ENCODE peak calls at places on chromosome 15, in six cellular contexts. V is astrocyte of the spinal cord, F is uterus, J is KG1, L is fibroblast of lung, R is T47D. D is an unnamed sample.

GRCh38 chr15:100687532-100688215 is 85.3 kb downstream of the ASB7 start:
- DNase-seq in V (peak), F (peak), J (no peak), L (peak), R (no peak), D (peak)

GRCh38 chr15:62240697-62241096 is 75.6 kb upstream of the C2CD4B start:
- DNase-seq in V (no peak), F (no peak), J (no peak), L (no peak), R (no peak), D (no peak)

GRCh38 chr15:36133686-36134085 is 445.7 kb upstream of the CDIN1 start:
- DNase-seq in V (no peak), F (no peak), J (no peak), L (peak), R (no peak), D (no peak)

GRCh38 chr15:82621970-82622369 is 25.2 kb downstream of the CPEB1 start:
- DNase-seq in V (no peak), F (no peak), J (no peak), L (no peak), R (no peak), D (no peak)

GRCh38 chr15:75720297-75720696 is 7.6 kb upstream of the CSPG4 start:
- DNase-seq in V (no peak), F (no peak), J (no peak), L (no peak), R (no peak), D (no peak)

GRCh38 chr15:45177285-45177684 is 10.5 kb downstream of the SHF start:
- DNase-seq in V (no peak), F (no peak), J (no peak), L (no peak), R (no peak), D (no peak)

GRCh38 chr15:20352241-20353200 is 189.1 kb downstream of the GOLGA6L6 start:
- DNase-seq in V (no peak), F (no peak), J (no peak), L (no peak), R (no peak), D (no peak)

GRCh38 chr15:40137011-40137906 is 23.6 kb upstream of the BUB1B start:
- DNase-seq in V (no peak), F (no peak), J (no peak), L (no peak), R (no peak), D (peak)

GRCh38 chr15:85477730-85478129 is 97.3 kb downstream of the AKAP13 start:
- DNase-seq in V (peak), F (no peak), J (no peak), L (peak), R (no peak), D (peak)

GRCh38 chr15:59438891-59439290 is 905 bp downstream of the FAM81A start:
- DNase-seq in V (no peak), F (peak), J (no peak), L (no peak), R (no peak), D (peak)

GRCh38 chr15:71411538-71412482 is 296.5 kb downstream of the THSD4 start:
- DNase-seq in V (peak), F (peak), J (no peak), L (peak), R (no peak), D (peak)

GRCh38 chr15:77825143-77825542 is 192.4 kb upstream of the LINGO1 start:
- DNase-seq in V (no peak), F (no peak), J (no peak), L (no peak), R (no peak), D (no peak)

GRCh38 chr15:68783226-68784054 is 37.3 kb downstream of the ANP32A start:
- DNase-seq in V (no peak), F (no peak), J (no peak), L (no peak), R (peak), D (peak)

GRCh38 chr15:49036650-49037545 is 9.3 kb downstream of the SECISBP2L start:
- DNase-seq in V (peak), F (no peak), J (no peak), L (peak), R (no peak), D (peak)

GRCh38 chr15:74193305-74193718 is 9.3 kb downstream of the STRA6 start:
- DNase-seq in V (peak), F (no peak), J (no peak), L (peak), R (no peak), D (peak)

GRCh38 chr15:101114610-101115009 is 137.2 kb downstream of the CHSY1 start:
- DNase-seq in V (no peak), F (no peak), J (no peak), L (no peak), R (no peak), D (no peak)

GRCh38 chr15:84631706-84632272 is 22.3 kb downstream of the WDR73 start:
- DNase-seq in V (no peak), F (no peak), J (no peak), L (no peak), R (no peak), D (no peak)

GRCh38 chr15:67850995-67851535 is 11.2 kb upstream of the RNU6-1 start:
- DNase-seq in V (no peak), F (no peak), J (no peak), L (peak), R (no peak), D (no peak)

GRCh38 chr15:89442671-89443307 is 53.6 kb downstream of the RHCG start:
- DNase-seq in V (peak), F (no peak), J (peak), L (peak), R (peak), D (peak)

GRCh38 chr15:86121568-86121967 is 41.9 kb downstream of the AGBL1 start:
- DNase-seq in V (no peak), F (no peak), J (no peak), L (no peak), R (no peak), D (no peak)

GRCh38 chr15:77497942-77498361 is 77.3 kb downstream of the HMG20A start:
- DNase-seq in V (peak), F (peak), J (no peak), L (no peak), R (no peak), D (peak)

GRCh38 chr15:87493803-87494202 is 762.7 kb downstream of the NTRK3 start:
- DNase-seq in V (no peak), F (no peak), J (no peak), L (no peak), R (no peak), D (no peak)

GRCh38 chr15:57218826-57219576 is 157.3 kb upstream of the CGNL1 start:
- DNase-seq in V (peak), F (no peak), J (no peak), L (peak), R (no peak), D (peak)

GRCh38 chr15:75727851-75728715 is 15.4 kb upstream of the CSPG4 start:
- DNase-seq in V (peak), F (peak), J (peak), L (no peak), R (no peak), D (peak)

GRCh38 chr15:76098685-76099084 is 38.9 kb downstream of the TMEM266 start:
- DNase-seq in V (no peak), F (no peak), J (no peak), L (no peak), R (no peak), D (no peak)

GRCh38 chr15:93467327-93467726 is 378.3 kb upstream of the RGMA start:
- DNase-seq in V (no peak), F (peak), J (no peak), L (no peak), R (no peak), D (peak)

GRCh38 chr15:27853624-27854455 is 245.3 kb downstream of the OCA2 start:
- DNase-seq in V (no peak), F (no peak), J (no peak), L (no peak), R (no peak), D (no peak)

GRCh38 chr15:87489902-87490301 is 766.6 kb downstream of the NTRK3 start:
- DNase-seq in V (no peak), F (no peak), J (no peak), L (no peak), R (no peak), D (no peak)

GRCh38 chr15:99384992-99385669 is 133.8 kb downstream of the LRRC28 start:
- DNase-seq in V (peak), F (no peak), J (no peak), L (no peak), R (no peak), D (no peak)

GRCh38 chr15:57476533-57476975 is 100.2 kb downstream of the CGNL1 start:
- DNase-seq in V (peak), F (no peak), J (no peak), L (peak), R (no peak), D (peak)

GRCh38 chr15:39363761-39364586 is 216.9 kb upstream of the THBS1 start:
- DNase-seq in V (peak), F (no peak), J (no peak), L (peak), R (no peak), D (peak)

GRCh38 chr15:59594493-59594942 is 17.1 kb upstream of the GCNT3 start:
- DNase-seq in V (peak), F (no peak), J (no peak), L (peak), R (no peak), D (peak)

GRCh38 chr15:41946970-41947369 is 25.4 kb downstream of the EHD4 start:
- DNase-seq in V (no peak), F (no peak), J (no peak), L (no peak), R (no peak), D (no peak)

GRCh38 chr15:96354731-96355560 is 24.4 kb downstream of the NR2F2 start:
- DNase-seq in V (peak), F (no peak), J (no peak), L (peak), R (peak), D (no peak)

GRCh38 chr15:84886984-84887299 is 2.5 kb downstream of the SLC28A1 start:
- DNase-seq in V (no peak), F (no peak), J (no peak), L (no peak), R (no peak), D (no peak)